ENCODE peak calls at places on chromosomes 7 and 10, in nine cellular contexts. C is fibroblast of lung; Z is NCI-H2081; U is AG08395; A is GM10248; G is A549; X is GM23248; I is osteocyte; V is activated CD4-positive, alpha-beta T cell treated with anti-CD3 and anti-CD28 coated beads for 36 hours. Y is an unnamed sample.
A peak's percentile ranks its signal among the peaks of the same experiment; 100 is the strongest.

GRCh38 chr10:110405401-110405800 is 92.3 kb upstream of the DUSP5 start:
- DNase-seq in A (no peak), X (no peak), G (no peak), I (no peak), V (no peak), U (no peak), C (no peak), Z (no peak), Y (no peak)

GRCh38 chr10:122461729-122462532 is 578 bp downstream of the HTRA1 start:
- DNase-seq in X (peak; percentile 57), Z (no peak), V (peak; percentile 28), I (no peak), U (peak; percentile 9), A (no peak), G (peak; percentile 22), C (no peak), Y (peak; percentile 28)

GRCh38 chr10:32000937-32001336 is 55.3 kb downstream of the KIF5B start:
- DNase-seq in I (no peak), X (peak; percentile 27), U (peak; percentile 48), A (no peak), C (no peak), V (no peak), Z (no peak), G (no peak), Y (no peak)

GRCh38 chr7:151109094-151110048 is 23.1 kb downstream of the AGAP3 start:
- DNase-seq in Z (no peak), X (peak; percentile 71), G (no peak), C (peak; percentile 69), A (no peak), V (no peak), I (no peak), U (peak; percentile 85), Y (peak; percentile 16)

GRCh38 chr7:128031901-128032604 is 816 bp upstream of the LRRC4 start:
- DNase-seq in Z (no peak), V (peak; percentile 81), C (peak; percentile 92), G (no peak), U (peak; percentile 87), X (peak; percentile 97), A (peak; percentile 61), I (no peak), Y (peak; percentile 37)

GRCh38 chr7:112266595-112267270 is 60.2 kb downstream of the ZNF277 start:
- DNase-seq in I (no peak), Z (no peak), V (no peak), C (peak; percentile 47), A (no peak), X (peak; percentile 50), G (no peak), U (peak; percentile 31), Y (no peak)

GRCh38 chr10:34526186-34526585 is 288.9 kb downstream of the PARD3 start:
- DNase-seq in A (no peak), X (peak; percentile 78), I (no peak), Z (no peak), C (no peak), V (no peak), U (peak; percentile 44), G (no peak), Y (no peak)

GRCh38 chr7:44378744-44379143 is 53.4 kb upstream of the CAMK2B start:
- DNase-seq in C (peak; percentile 64), X (peak; percentile 95), V (no peak), G (no peak), U (peak; percentile 68), A (no peak), Z (no peak), I (no peak), Y (no peak)

GRCh38 chr10:79816-80215 is 30.7 kb upstream of the TUBB8 start:
- DNase-seq in V (no peak), X (no peak), U (no peak), Z (no peak), C (no peak), G (no peak), A (no peak), I (peak; percentile 73), Y (no peak)

GRCh38 chr7:149772236-149772820 is 1.1 kb downstream of the ZNF467 start:
- DNase-seq in I (no peak), G (peak; percentile 42), X (peak; percentile 20), U (no peak), A (peak; percentile 40), V (peak; percentile 35), Z (peak; percentile 53), C (no peak), Y (no peak)

GRCh38 chr10:96719850-96720421 is 378 bp downstream of the PIK3AP1 start:
- DNase-seq in V (peak; percentile 77), G (peak; percentile 57), I (no peak), U (no peak), X (no peak), C (no peak), A (peak; percentile 80), Z (no peak), Y (peak; percentile 40)

GRCh38 chr10:122114156-122114747 is 125.3 kb downstream of the TACC2 start:
- DNase-seq in G (no peak), Z (no peak), V (no peak), C (peak; percentile 40), A (no peak), I (no peak), X (peak; percentile 66), U (peak; percentile 11), Y (no peak)

GRCh38 chr7:113026941-113027340 is 59.7 kb downstream of the GPR85 start:
- DNase-seq in G (no peak), U (peak; percentile 53), A (no peak), X (peak; percentile 74), I (no peak), Z (no peak), V (no peak), C (no peak), Y (no peak)

GRCh38 chr10:133442967-133443924 is 10.5 kb upstream of the SCART1 start:
- DNase-seq in V (no peak), C (no peak), A (no peak), X (no peak), Z (no peak), I (no peak), U (no peak), G (no peak), Y (no peak)

GRCh38 chr7:92595281-92595680 is 5.1 kb upstream of the FAM133B start:
- DNase-seq in A (no peak), X (peak; percentile 95), G (no peak), Z (no peak), U (peak; percentile 83), V (no peak), C (no peak), I (no peak), Y (no peak)

GRCh38 chr10:118840071-118840775 is 85.5 kb upstream of the CACUL1 start:
- DNase-seq in I (peak; percentile 66), U (no peak), C (no peak), A (no peak), X (no peak), G (no peak), Z (no peak), V (peak; percentile 93), Y (no peak)

GRCh38 chr10:132382231-132382922 is 14.6 kb upstream of the PWWP2B start:
- DNase-seq in G (no peak), X (peak; percentile 89), I (no peak), A (no peak), C (no peak), U (peak; percentile 90), Z (no peak), V (no peak), Y (no peak)

GRCh38 chr7:34225193-34225592 is 319.9 kb downstream of the BMPER start:
- DNase-seq in C (no peak), V (no peak), X (no peak), I (no peak), Z (no peak), U (no peak), A (no peak), G (no peak), Y (peak; percentile 89)

GRCh38 chr7:38123494-38123893 is 54.6 kb upstream of the STARD3NL start:
- DNase-seq in G (no peak), Z (no peak), A (no peak), I (no peak), C (no peak), U (no peak), X (no peak), V (no peak), Y (no peak)

GRCh38 chr10:61961278-61961677 is 59.8 kb downstream of the ARID5B start:
- DNase-seq in C (no peak), U (no peak), I (no peak), X (no peak), V (peak; percentile 33), Z (no peak), G (no peak), A (peak; percentile 26), Y (no peak)

GRCh38 chr10:28678687-28679457 is 1.6 kb downstream of the BAMBI start:
- DNase-seq in V (no peak), C (peak; percentile 34), I (no peak), A (no peak), X (no peak), U (no peak), G (no peak), Z (peak; percentile 23), Y (no peak)

GRCh38 chr7:80659120-80660055 is 20.9 kb downstream of the CD36 start:
- DNase-seq in A (peak; percentile 24), U (peak; percentile 48), I (no peak), V (no peak), C (peak; percentile 76), G (peak; percentile 30), Z (peak; percentile 27), X (peak; percentile 53), Y (peak; percentile 7)

GRCh38 chr10:132860527-132860926 is 74.6 kb upstream of the NKX6-2 start:
- DNase-seq in Z (no peak), G (no peak), I (no peak), U (no peak), C (no peak), V (no peak), X (no peak), A (no peak), Y (no peak)

GRCh38 chr7:47693161-47693740 is 111.3 kb upstream of the TNS3 start:
- DNase-seq in I (no peak), Z (no peak), C (no peak), X (peak; percentile 71), V (no peak), U (peak; percentile 45), A (no peak), G (no peak), Y (no peak)

GRCh38 chr7:128718967-128719642 is 20.1 kb upstream of the CALU start:
- DNase-seq in U (no peak), A (no peak), C (no peak), G (no peak), X (no peak), I (no peak), Z (no peak), V (no peak), Y (no peak)

GRCh38 chr10:133218891-133219290 is 11.1 kb upstream of the UTF1 start:
- DNase-seq in I (no peak), A (no peak), X (no peak), C (no peak), U (no peak), V (no peak), G (no peak), Z (no peak), Y (no peak)

GRCh38 chr7:75536940-75537538 is 44.9 kb downstream of the SPDYE5 start:
- DNase-seq in I (no peak), U (no peak), Z (no peak), A (no peak), C (no peak), V (no peak), X (no peak), G (no peak), Y (no peak)

GRCh38 chr10:78196964-78197363 is 163.3 kb downstream of the RPS24 start:
- DNase-seq in Z (no peak), C (peak; percentile 78), U (peak; percentile 73), A (no peak), I (no peak), V (peak; percentile 38), G (peak; percentile 64), X (peak; percentile 91), Y (no peak)

GRCh38 chr10:75108684-75109458 is 2.6 kb upstream of the SAMD8 start:
- DNase-seq in A (no peak), G (peak; percentile 89), U (peak; percentile 48), V (peak; percentile 19), Z (no peak), I (peak; percentile 84), X (peak; percentile 45), C (no peak), Y (peak; percentile 18)

GRCh38 chr10:549391-549790 is 140.1 kb downstream of the DIP2C start:
- DNase-seq in X (no peak), V (no peak), G (no peak), A (no peak), U (no peak), Z (no peak), I (no peak), C (no peak), Y (no peak)

GRCh38 chr10:5194431-5194830 is 2.2 kb upstream of the AKR1C4 start:
- DNase-seq in Z (no peak), X (no peak), I (no peak), U (no peak), C (no peak), A (no peak), V (no peak), G (no peak), Y (no peak)